ENCODE peak calls at places on chromosomes 11 and 22, in eight cellular contexts. W is neural progenitor cell, D is PC-9, A is endothelial cell of umbilical vein, Q is MM.1S, U is mammary epithelial cell, B is GM23338, I is fibroblast of lung. S is an unnamed sample.

GRCh38 chr22:48098243-48098935 is 1335.9 kb downstream of the TBC1D22A start:
- DNase-seq in W (no peak), D (no peak), A (no peak), Q (peak; percentile 97), U (no peak), B (no peak), I (no peak), S (no peak)

GRCh38 chr11:123404626-123405025 is 25.4 kb upstream of the GRAMD1B start:
- DNase-seq in W (peak; percentile 22), D (no peak), A (peak; percentile 27), Q (no peak), U (peak; percentile 1), B (no peak), I (no peak), S (no peak)

GRCh38 chr11:114285599-114285998 is 10.6 kb upstream of the NNMT start:
- DNase-seq in W (no peak), D (no peak), A (no peak), Q (no peak), U (no peak), B (peak; percentile 33), I (peak; percentile 77), S (peak; percentile 87)

GRCh38 chr11:86116996-86117705 is 48.3 kb upstream of the PICALM start:
- DNase-seq in W (no peak), D (no peak), A (no peak), Q (no peak), U (peak; percentile 86), B (no peak), I (peak; percentile 81), S (peak; percentile 73)

GRCh38 chr11:86639172-86639571 is 33.2 kb downstream of the ME3 start:
- DNase-seq in W (no peak), D (no peak), A (no peak), Q (no peak), U (peak; percentile 37), B (no peak), I (no peak), S (peak; percentile 90)

GRCh38 chr11:116615211-116615865 is 157.4 kb downstream of the BUD13 start:
- DNase-seq in W (no peak), D (no peak), A (no peak), Q (no peak), U (no peak), B (peak; percentile 22), I (no peak), S (no peak)

GRCh38 chr11:5196731-5197130 is 3.8 kb downstream of the OR51V1 start:
- DNase-seq in W (no peak), D (no peak), A (no peak), Q (no peak), U (no peak), B (peak; percentile 4), I (no peak), S (no peak)

GRCh38 chr22:49587421-49587820 is 240.3 kb downstream of the BRD1 start:
- DNase-seq in W (no peak), D (no peak), A (no peak), Q (no peak), U (no peak), B (no peak), I (no peak), S (no peak)

GRCh38 chr11:96257972-96258951 is 84.7 kb downstream of the MAML2 start:
- DNase-seq in W (no peak), D (no peak), A (no peak), Q (peak; percentile 78), U (no peak), B (no peak), I (peak; percentile 62), S (no peak)

GRCh38 chr11:120674537-120674936 is 163.0 kb downstream of the GRIK4 start:
- DNase-seq in W (no peak), D (no peak), A (no peak), Q (no peak), U (no peak), B (no peak), I (peak; percentile 83), S (no peak)

GRCh38 chr11:45918331-45918941 is 759 bp upstream of the PEX16 start:
- DNase-seq in W (peak; percentile 79), D (peak; percentile 79), A (peak; percentile 78), Q (peak; percentile 75), U (peak; percentile 60), B (peak; percentile 82), I (peak; percentile 67), S (peak; percentile 70)

GRCh38 chr22:46592390-46592872 is 27.8 kb upstream of the GRAMD4 start:
- DNase-seq in W (peak; percentile 0), D (no peak), A (peak; percentile 37), Q (peak; percentile 56), U (peak; percentile 67), B (no peak), I (peak; percentile 92), S (peak; percentile 31)

GRCh38 chr11:132137981-132138313 is 767.5 kb downstream of the NTM start:
- DNase-seq in W (no peak), D (no peak), A (no peak), Q (no peak), U (no peak), B (no peak), I (no peak), S (peak; percentile 14)

GRCh38 chr11:61472282-61472681 is 36.3 kb upstream of the LRRC10B start:
- DNase-seq in W (no peak), D (no peak), A (no peak), Q (no peak), U (no peak), B (no peak), I (peak; percentile 63), S (no peak)

GRCh38 chr11:126870021-126870420 is 130.5 kb downstream of the KIRREL3 start:
- DNase-seq in W (no peak), D (no peak), A (no peak), Q (no peak), U (no peak), B (no peak), I (peak; percentile 21), S (no peak)

GRCh38 chr11:69200331-69201047 is 44.8 kb downstream of the SMIM38 start:
- DNase-seq in W (peak; percentile 61), D (peak; percentile 16), A (peak; percentile 52), Q (no peak), U (no peak), B (peak; percentile 21), I (no peak), S (no peak)

GRCh38 chr11:69198891-69199582 is 43.3 kb downstream of the SMIM38 start:
- DNase-seq in W (no peak), D (no peak), A (no peak), Q (no peak), U (no peak), B (no peak), I (no peak), S (no peak)

GRCh38 chr11:69201048-69201365 is 45.3 kb downstream of the SMIM38 start:
- DNase-seq in W (no peak), D (no peak), A (no peak), Q (no peak), U (no peak), B (no peak), I (no peak), S (no peak)

GRCh38 chr11:69201764-69202370 is 46.1 kb downstream of the SMIM38 start:
- DNase-seq in W (no peak), D (no peak), A (no peak), Q (no peak), U (no peak), B (no peak), I (no peak), S (no peak)

DNA sequence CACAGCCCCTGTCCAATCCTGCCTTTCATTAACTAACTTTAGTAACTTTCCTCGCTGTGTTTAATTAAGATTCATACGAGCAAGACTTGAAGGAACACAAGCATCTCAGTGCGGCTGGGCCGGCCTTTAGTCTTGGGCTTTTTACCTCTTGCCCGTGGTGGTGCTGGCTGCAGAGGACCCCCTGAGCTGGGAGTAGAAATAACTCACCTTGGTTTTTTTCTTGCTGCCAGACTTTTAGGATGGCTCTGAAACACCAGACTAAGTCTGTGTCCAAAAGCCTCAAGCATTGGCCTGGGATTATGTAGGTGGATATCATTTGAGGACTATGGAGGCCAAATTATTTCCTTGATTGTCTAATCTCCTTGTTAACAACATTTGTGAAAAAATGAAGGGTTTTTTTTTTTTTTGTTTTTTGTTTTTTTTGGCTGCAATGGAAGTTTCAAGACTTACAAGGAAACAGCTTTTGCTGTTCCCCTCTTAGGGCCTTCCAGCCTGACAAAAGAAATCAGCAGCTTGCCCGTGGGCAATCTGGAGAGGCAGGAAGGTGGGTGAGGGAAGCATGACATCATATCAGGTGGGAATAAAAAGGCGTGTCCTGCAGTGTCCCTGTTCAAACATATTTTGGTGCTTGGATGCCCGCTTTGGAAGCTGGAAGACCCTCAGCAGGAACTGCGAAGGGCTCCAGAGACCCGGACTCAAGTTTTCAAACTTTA is 44.0 kb downstream of the SMIM38 start:
- DNase-seq in W (no peak), D (no peak), A (peak; percentile 40), Q (no peak), U (no peak), B (no peak), I (no peak), S (no peak)
- TF ChIP-seq EZH2 in W (no peak), D (no peak), A (no peak), Q (no peak), U (no peak), B (no peak), I (no peak), S (no peak)

GRCh38 chr11:34586655-34587281 is 34.1 kb upstream of the EHF start:
- DNase-seq in W (no peak), D (no peak), A (no peak), Q (no peak), U (no peak), B (no peak), I (no peak), S (peak; percentile 9)
- H3K27ac ChIP-seq in W (no peak overlapping the region), D (peak overlapping the region; percentile 4), A (no peak overlapping the region), Q (no peak overlapping the region), U (no peak overlapping the region), B (no peak overlapping the region), I (no peak overlapping the region), S (peak overlapping the region; percentile 60)

GRCh38 chr11:7450836-7451235 is 34.5 kb upstream of the OLFML1 start:
- DNase-seq in W (no peak), D (no peak), A (no peak), Q (no peak), U (no peak), B (no peak), I (no peak), S (no peak)
- TF ChIP-seq EZH2 in W (no peak), D (no peak), A (no peak), Q (no peak), U (no peak), B (no peak), I (no peak), S (no peak)

GRCh38 chr22:26559961-26560575 is 29.9 kb downstream of the TPST2 start:
- DNase-seq in W (no peak), D (no peak), A (no peak), Q (no peak), U (no peak), B (no peak), I (no peak), S (no peak)

GRCh38 chr22:26564181-26564580 is 25.8 kb downstream of the TPST2 start:
- DNase-seq in W (no peak), D (no peak), A (peak; percentile 50), Q (no peak), U (peak; percentile 83), B (no peak), I (no peak), S (no peak)

GRCh38 chr22:26563022-26563421 is 26.9 kb downstream of the TPST2 start:
- DNase-seq in W (no peak), D (no peak), A (no peak), Q (no peak), U (no peak), B (peak; percentile 49), I (no peak), S (no peak)

GRCh38 chr22:26564672-26565071 is 25.3 kb downstream of the TPST2 start:
- DNase-seq in W (no peak), D (no peak), A (no peak), Q (no peak), U (no peak), B (no peak), I (no peak), S (no peak)

GRCh38 chr22:26561756-26562417 is 28.0 kb downstream of the TPST2 start:
- DNase-seq in W (no peak), D (no peak), A (no peak), Q (no peak), U (no peak), B (no peak), I (no peak), S (no peak)
- H3K27ac ChIP-seq in W (no peak overlapping the region), D (no peak overlapping the region), A (no peak overlapping the region), Q (no peak overlapping the region), U (no peak overlapping the region), B (peak overlapping the region; percentile 75), I (no peak overlapping the region), S (no peak overlapping the region)

S was measured in PC-3.